ENCODE peak calls at places on chromosomes 6 and 20, in eight cellular contexts. E, B, H, F, K, T, O and P are unnamed samples.

GRCh38 chr6:166258854-166259276 is 49.3 kb downstream of the PRR18 start:
- DNase-seq in E (no peak), B (no peak), H (no peak), F (peak; percentile 63), K (peak; percentile 89), T (peak; percentile 62), O (no peak), P (no peak)

GRCh38 chr20:50932881-50933280 is 1.6 kb upstream of the ADNP start:
- DNase-seq in E (peak; percentile 64), B (no peak), H (no peak), F (no peak), K (no peak), T (no peak), O (no peak), P (no peak)

GRCh38 chr20:22805219-22805618 is 220.8 kb upstream of the FOXA2 start:
- DNase-seq in E (peak; percentile 74), B (no peak), H (no peak), F (peak; percentile 4), K (no peak), T (peak; percentile 47), O (no peak), P (no peak)

GRCh38 chr6:56348578-56348977 is 101.2 kb upstream of the COL21A1 start:
- DNase-seq in E (no peak), B (no peak), H (no peak), F (no peak), K (no peak), T (no peak), O (no peak), P (no peak)

GRCh38 chr6:143694560-143694959 is 16.8 kb downstream of the PHACTR2 start:
- DNase-seq in E (peak; percentile 45), B (no peak), H (no peak), F (no peak), K (no peak), T (no peak), O (no peak), P (no peak)

GRCh38 chr6:37020426-37021211 is 15.2 kb downstream of the FGD2 start:
- DNase-seq in E (no peak), B (peak; percentile 77), H (no peak), F (peak; percentile 68), K (no peak), T (no peak), O (no peak), P (no peak)

GRCh38 chr20:51176446-51176845 is 153.5 kb upstream of the KCNG1 start:
- DNase-seq in E (no peak), B (no peak), H (no peak), F (no peak), K (no peak), T (no peak), O (no peak), P (no peak)

GRCh38 chr20:40757087-40757486 is 68.1 kb upstream of the MAFB start:
- DNase-seq in E (no peak), B (no peak), H (no peak), F (no peak), K (no peak), T (no peak), O (no peak), P (no peak)

GRCh38 chr6:4774296-4774695 is 1.9 kb upstream of the CDYL start:
- DNase-seq in E (no peak), B (no peak), H (no peak), F (no peak), K (no peak), T (no peak), O (no peak), P (no peak)

GRCh38 chr20:60232380-60232779 is 274.2 kb downstream of the CDH26 start:
- DNase-seq in E (no peak), B (no peak), H (no peak), F (no peak), K (no peak), T (no peak), O (no peak), P (no peak)

GRCh38 chr20:47586648-47587306 is 85.1 kb downstream of the NCOA3 start:
- DNase-seq in E (peak; percentile 57), B (no peak), H (no peak), F (no peak), K (no peak), T (no peak), O (no peak), P (no peak)

GRCh38 chr20:38685853-38686473 is 38.3 kb upstream of the SLC32A1 start:
- DNase-seq in E (peak; percentile 44), B (peak; percentile 28), H (peak; percentile 27), F (peak; percentile 16), K (no peak), T (peak; percentile 44), O (no peak), P (no peak)

GRCh38 chr6:137762168-137763090 is 104.6 kb upstream of the TNFAIP3 start:
- DNase-seq in E (no peak), B (no peak), H (no peak), F (no peak), K (no peak), T (no peak), O (no peak), P (no peak)

GRCh38 chr6:56695702-56696101 is 53.0 kb upstream of the DST start:
- DNase-seq in E (peak; percentile 57), B (no peak), H (no peak), F (no peak), K (no peak), T (no peak), O (no peak), P (no peak)

GRCh38 chr6:18795726-18796125 is 408.6 kb downstream of the RNF144B start:
- DNase-seq in E (no peak), B (no peak), H (no peak), F (no peak), K (no peak), T (no peak), O (no peak), P (no peak)

GRCh38 chr6:168107191-168107940 is 28.4 kb upstream of the FRMD1 start:
- DNase-seq in E (no peak), B (no peak), H (no peak), F (no peak), K (peak; percentile 64), T (peak; percentile 30), O (no peak), P (no peak)

GRCh38 chr6:157760589-157761330 is 62.3 kb upstream of the SNX9 start:
- DNase-seq in E (peak; percentile 90), B (no peak), H (peak; percentile 37), F (no peak), K (no peak), T (no peak), O (peak; percentile 42), P (no peak)

GRCh38 chr6:109852713-109853112 is 125.4 kb upstream of the GPR6 start:
- DNase-seq in E (no peak), B (no peak), H (no peak), F (no peak), K (no peak), T (no peak), O (no peak), P (no peak)

GRCh38 chr20:2523919-2524434 is 12.4 kb upstream of the TMC2 start:
- DNase-seq in E (no peak), B (no peak), H (no peak), F (no peak), K (no peak), T (no peak), O (no peak), P (no peak)

DNA sequence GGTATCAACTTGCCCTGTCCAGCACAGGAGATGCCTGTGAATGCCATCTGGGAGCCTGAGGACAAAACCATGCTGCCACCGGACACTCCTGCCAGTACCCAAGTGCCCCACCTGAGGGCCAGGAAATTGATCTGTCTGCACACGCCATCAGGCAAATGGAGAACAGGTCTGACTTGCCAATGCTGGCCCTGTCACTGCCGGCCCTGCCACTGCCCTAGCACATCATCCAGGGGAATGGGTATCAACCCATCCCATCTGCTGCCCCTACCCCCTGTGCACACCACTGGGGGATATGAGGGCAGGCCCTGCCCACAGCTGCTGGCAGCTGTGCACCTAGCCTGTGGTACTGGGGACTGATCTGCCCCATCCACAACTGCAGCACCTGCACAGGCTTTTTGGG is 1081.6 kb upstream of the EYS start:
- DNase-seq in E (no peak), B (no peak), H (no peak), F (no peak), K (no peak), T (no peak), O (no peak), P (no peak)
- TF ChIP-seq POLR2A in E (no peak), B (no peak), H (no peak), F (no peak), K (no peak), T (no peak), O (no peak), P (no peak)

GRCh38 chr6:169622618-169623017 is 79.2 kb downstream of the WDR27 start:
- DNase-seq in E (peak; percentile 23), B (no peak), H (no peak), F (no peak), K (no peak), T (no peak), O (no peak), P (no peak)

GRCh38 chr6:169618526-169619490 is 83.0 kb downstream of the WDR27 start:
- DNase-seq in E (peak; percentile 97), B (no peak), H (no peak), F (no peak), K (no peak), T (no peak), O (no peak), P (no peak)

GRCh38 chr6:169619650-169620049 is 82.2 kb downstream of the WDR27 start:
- DNase-seq in E (peak; percentile 31), B (no peak), H (no peak), F (no peak), K (no peak), T (no peak), O (no peak), P (no peak)

GRCh38 chr6:169621311-169621710 is 80.5 kb downstream of the WDR27 start:
- DNase-seq in E (no peak), B (no peak), H (no peak), F (no peak), K (no peak), T (no peak), O (no peak), P (no peak)

GRCh38 chr6:169620171-169621125 is 81.4 kb downstream of the WDR27 start:
- DNase-seq in E (peak; percentile 86), B (no peak), H (no peak), F (no peak), K (no peak), T (no peak), O (no peak), P (no peak)
- H3K9me3 ChIP-seq in E (no peaks in the 10 kb centered on the region), B (no peaks in the 10 kb centered on the region), H (no peaks in the 10 kb centered on the region), F (no peaks in the 10 kb centered on the region), K (peaks cover 7% of the 10 kb centered on the region), T (peaks cover 3% of the 10 kb centered on the region), O (no peaks in the 10 kb centered on the region), P (no peaks in the 10 kb centered on the region)

GRCh38 chr6:10555625-10556309 is 34.6 kb downstream of the GCNT2 start:
- DNase-seq in E (peak; percentile 8), B (peak; percentile 51), H (peak; percentile 14), F (peak; percentile 36), K (no peak), T (peak; percentile 85), O (no peak), P (no peak)
- TF ChIP-seq POLR2A in E (no peak), B (no peak), H (no peak), F (no peak), K (no peak), T (no peak), O (peak; percentile 28), P (no peak)

DNA sequence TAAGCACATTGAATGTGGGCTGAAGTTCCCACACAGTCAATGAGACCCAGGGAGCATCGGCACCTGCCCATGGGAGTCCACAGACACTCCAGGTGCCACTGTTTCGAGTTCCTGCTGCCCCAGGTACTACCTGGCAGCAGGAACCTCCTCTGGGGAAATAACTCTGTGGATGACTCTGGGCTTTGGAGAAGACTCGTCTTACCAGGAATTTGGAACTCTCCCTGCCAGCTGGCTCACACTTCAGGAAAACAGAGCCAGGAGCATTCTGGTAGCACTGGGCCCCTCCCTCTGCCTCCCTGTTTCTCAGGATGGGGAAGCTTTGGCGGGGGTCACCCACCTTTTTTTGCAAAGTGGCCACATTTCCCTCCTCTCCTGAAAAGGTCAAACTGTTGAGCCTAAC is 69.5 kb upstream of the MC3R start:
- DNase-seq in E (no peak), B (no peak), H (no peak), F (no peak), K (no peak), T (no peak), O (no peak), P (no peak)
- H3K9me3 ChIP-seq in E (peaks cover 14% of the 10 kb centered on the region), B (no peaks in the 10 kb centered on the region), H (no peaks in the 10 kb centered on the region), F (no peaks in the 10 kb centered on the region), K (peaks cover 6% of the 10 kb centered on the region), T (no peaks in the 10 kb centered on the region), O (no peaks in the 10 kb centered on the region), P (no peaks in the 10 kb centered on the region)